ENCODE peak calls at places on chromosomes 5 and 9, in nine cellular contexts. M is mesothelial cell of epicardium, S is cardiac muscle cell, N is mammary epithelial cell, R is uterus, X is esophagus squamous epithelium, Q is A673, D is MCF 10A, Z is cardiac fibroblast. J is an unnamed sample.

GRCh38 chr9:7033611-7034010 is 275.8 kb downstream of the KDM4C start:
- DNase-seq in M (no peak), S (no peak), N (no peak), R (no peak), X (no peak), Q (no peak), D (no peak), Z (no peak), J (no peak)

GRCh38 chr5:73417307-73418035 is 31.1 kb downstream of the FOXD1 start:
- DNase-seq in M (no peak), S (no peak), N (no peak), R (no peak), X (no peak), Q (no peak), D (no peak), Z (no peak), J (no peak)

GRCh38 chr5:91049800-91050199 is 333.3 kb downstream of the ARRDC3 start:
- DNase-seq in M (no peak), S (no peak), N (peak), R (no peak), X (no peak), Q (no peak), D (peak), Z (peak), J (peak)

GRCh38 chr5:143338658-143339366 is 64.7 kb downstream of the NR3C1 start:
- DNase-seq in M (no peak), S (no peak), N (peak), R (no peak), X (no peak), Q (no peak), D (peak), Z (peak), J (no peak)

GRCh38 chr9:112605518-112605917 is 112.4 kb downstream of the INIP start:
- DNase-seq in M (no peak), S (no peak), N (no peak), R (no peak), X (no peak), Q (no peak), D (no peak), Z (no peak), J (no peak)

GRCh38 chr5:133994297-133994989 is 10.3 kb downstream of the VDAC1 start:
- DNase-seq in M (no peak), S (no peak), N (no peak), R (no peak), X (no peak), Q (no peak), D (no peak), Z (no peak), J (no peak)

GRCh38 chr5:132839426-132840301 is 9.2 kb upstream of the SHROOM1 start:
- DNase-seq in M (peak), S (no peak), N (peak), R (no peak), X (no peak), Q (no peak), D (peak), Z (peak), J (peak)

GRCh38 chr5:400282-401215 is 42.4 kb upstream of the EXOC3 start:
- DNase-seq in M (peak), S (no peak), N (no peak), R (no peak), X (no peak), Q (no peak), D (no peak), Z (no peak), J (peak)

GRCh38 chr5:35672995-35673394 is 55.3 kb downstream of the SPEF2 start:
- DNase-seq in M (no peak), S (no peak), N (no peak), R (no peak), X (no peak), Q (no peak), D (no peak), Z (no peak), J (no peak)

DNA sequence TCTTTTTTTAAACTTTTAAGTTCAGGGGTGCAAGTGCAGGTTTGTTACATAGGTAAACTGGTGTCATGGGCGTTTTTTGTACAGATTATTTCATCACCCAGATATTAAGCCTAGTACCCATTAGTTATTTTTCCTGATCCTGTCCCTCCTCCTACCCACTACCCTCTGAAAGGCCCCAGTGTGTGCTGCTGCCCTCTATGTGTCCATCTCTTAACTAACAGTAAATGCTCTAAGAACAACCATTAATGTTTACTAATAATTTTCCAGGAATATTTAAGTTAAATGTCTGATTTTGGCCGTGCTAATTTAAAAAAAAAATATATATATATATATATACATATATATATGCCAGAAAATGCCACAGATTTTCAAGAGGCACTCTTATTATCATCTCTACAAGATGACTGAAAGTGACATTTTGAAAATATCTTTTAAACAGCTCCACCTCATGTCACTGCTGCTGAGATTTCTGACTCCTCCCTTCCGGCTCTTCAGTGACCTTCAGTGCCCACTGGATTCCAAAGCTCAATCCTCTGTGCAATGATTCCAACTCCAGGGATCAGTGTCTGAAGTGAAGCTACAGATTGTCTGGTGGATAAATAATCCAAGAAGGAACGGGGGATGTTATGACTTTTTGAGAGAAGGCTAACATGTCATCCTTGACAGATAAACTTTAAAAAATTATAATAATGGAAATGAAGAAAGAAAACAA is 46.7 kb upstream of the HNRNPA0 start:
- DNase-seq in M (no peak), S (peak), N (no peak), R (no peak), X (no peak), Q (no peak), D (no peak), Z (no peak), J (no peak)
- TF ChIP-seq CTCF in M (no peak), S (no peak), N (no peak), R (no peak), X (no peak), Q (no peak), D (no peak), Z (no peak), J (no peak)

GRCh38 chr9:38706493-38706892 is 13.4 kb downstream of the FAM240B start:
- DNase-seq in M (no peak), S (no peak), N (no peak), R (no peak), X (no peak), Q (no peak), D (no peak), Z (no peak), J (no peak)

GRCh38 chr9:38713426-38713825 is 6.5 kb downstream of the FAM240B start:
- DNase-seq in M (no peak), S (no peak), N (peak), R (no peak), X (no peak), Q (no peak), D (peak), Z (peak), J (peak)

GRCh38 chr9:38708759-38709158 is 11.2 kb downstream of the FAM240B start:
- DNase-seq in M (no peak), S (no peak), N (peak), R (no peak), X (no peak), Q (no peak), D (no peak), Z (no peak), J (peak)

GRCh38 chr9:38705917-38706316 is 14.0 kb downstream of the FAM240B start:
- DNase-seq in M (no peak), S (no peak), N (no peak), R (no peak), X (no peak), Q (no peak), D (no peak), Z (no peak), J (no peak)

DNA sequence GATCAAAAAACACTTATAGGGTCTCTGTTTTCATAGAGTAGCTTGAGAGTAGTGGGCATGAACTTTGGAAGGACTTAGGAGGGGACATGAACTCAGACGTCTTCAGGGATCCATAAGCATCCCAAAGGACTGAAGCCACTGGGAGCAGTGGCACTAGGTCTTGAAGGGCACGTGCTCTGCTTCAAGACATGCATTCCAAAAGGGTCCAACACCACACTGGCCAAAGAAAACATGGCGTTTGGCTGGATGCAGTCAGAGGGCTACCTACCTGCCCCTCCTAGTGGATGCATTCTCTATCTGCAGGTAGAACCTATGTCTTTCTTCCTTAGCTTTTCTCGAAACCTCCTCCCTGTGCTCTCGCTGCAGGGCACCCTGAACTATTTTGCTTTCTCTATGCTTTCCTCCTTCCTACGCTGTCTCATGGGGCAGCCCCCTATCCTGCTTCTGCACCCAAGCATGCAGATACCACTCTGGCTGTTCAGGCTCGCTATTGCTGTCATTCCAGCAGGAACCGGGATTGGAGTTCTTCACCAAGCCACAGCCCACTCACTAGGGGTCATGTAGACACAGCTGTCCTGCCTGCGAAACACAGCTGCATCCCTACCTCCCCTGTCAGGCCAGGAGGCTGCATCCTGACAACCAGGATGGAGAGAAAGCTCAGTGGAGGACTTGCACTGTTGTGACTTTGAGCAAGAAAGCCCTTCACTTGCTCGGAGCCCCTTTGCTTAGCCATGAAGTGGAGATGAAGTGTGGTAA is 11.9 kb downstream of the FAM240B start:
- DNase-seq in M (no peak), S (no peak), N (no peak), R (no peak), X (no peak), Q (peak), D (peak), Z (no peak), J (peak)
- TF ChIP-seq CTCF in M (peak), S (peak), N (peak), R (no peak), X (no peak), Q (peak), D (no peak), Z (peak), J (peak)

GRCh38 chr9:137302176-137303030 is at the start of gene NRARP:
- DNase-seq in M (peak), S (peak), N (peak), R (peak), X (peak), Q (peak), D (peak), Z (peak), J (peak)
- TF ChIP-seq CTCF in M (peak), S (peak), N (peak), R (no peak), X (peak), Q (peak), D (peak), Z (peak), J (peak)

GRCh38 chr9:95087659-95088242 is 229.8 kb downstream of the FANCC start:
- DNase-seq in M (no peak), S (no peak), N (peak), R (no peak), X (no peak), Q (no peak), D (peak), Z (no peak), J (peak)
- TF ChIP-seq CTCF in M (no peak), S (no peak), N (peak), R (no peak), X (peak), Q (peak), D (no peak), Z (no peak), J (peak)

DNA sequence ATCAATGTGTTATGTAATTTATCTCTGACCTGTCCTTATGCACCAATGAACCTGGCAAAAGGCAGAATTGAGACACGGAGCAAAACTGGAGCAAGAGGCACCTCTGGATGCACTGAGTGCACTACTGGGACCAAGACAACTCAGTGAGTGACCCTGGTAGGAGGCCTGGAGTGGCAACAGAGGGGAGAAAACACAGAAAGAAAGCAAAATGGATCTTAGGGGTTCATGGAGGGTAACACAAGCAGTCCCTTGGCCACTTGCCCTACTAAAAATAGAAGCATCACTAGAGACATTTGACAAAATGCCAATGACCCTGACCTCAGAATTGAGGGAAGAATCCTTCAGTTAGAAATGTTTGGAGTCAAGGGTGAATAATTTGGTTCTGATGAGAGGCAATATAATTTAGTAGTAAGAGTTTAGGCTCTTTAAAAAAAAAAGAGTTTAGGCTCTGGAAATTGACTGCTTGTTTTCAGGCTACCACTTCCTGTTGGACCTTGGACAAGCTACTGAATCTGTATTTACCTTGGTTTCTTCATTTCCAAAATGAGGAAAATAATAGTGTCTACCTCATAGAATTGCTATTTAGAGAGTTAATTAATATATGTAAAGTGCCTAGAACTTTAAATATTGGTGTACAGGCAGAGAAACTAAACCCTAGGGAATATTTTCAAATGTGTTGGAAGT is 234.9 kb upstream of the TARS1 start:
- DNase-seq in M (no peak), S (no peak), N (no peak), R (no peak), X (no peak), Q (no peak), D (no peak), Z (peak), J (no peak)
- TF ChIP-seq CTCF in M (no peak), S (no peak), N (no peak), R (no peak), X (no peak), Q (no peak), D (no peak), Z (no peak), J (no peak)

GRCh38 chr5:10233505-10233904 is 16.2 kb downstream of the ATPSCKMT start:
- DNase-seq in M (peak), S (peak), N (peak), R (no peak), X (no peak), Q (peak), D (peak), Z (peak), J (peak)
- TF ChIP-seq CTCF in M (no peak), S (peak), N (no peak), R (no peak), X (no peak), Q (peak), D (no peak), Z (peak), J (peak)

GRCh38 chr5:103256178-103256577 is 2.4 kb upstream of the MACIR start:
- DNase-seq in M (no peak), S (peak), N (no peak), R (no peak), X (no peak), Q (no peak), D (peak), Z (no peak), J (peak)
- TF ChIP-seq CTCF in M (no peak), S (peak), N (no peak), R (no peak), X (no peak), Q (no peak), D (no peak), Z (peak), J (peak)

GRCh38 chr9:18487620-18488019 is 13.7 kb downstream of the ADAMTSL1 start:
- DNase-seq in M (no peak), S (no peak), N (no peak), R (no peak), X (no peak), Q (no peak), D (no peak), Z (no peak), J (no peak)
- TF ChIP-seq CTCF in M (no peak), S (no peak), N (no peak), R (no peak), X (no peak), Q (no peak), D (no peak), Z (no peak), J (no peak)

GRCh38 chr5:149268928-149269557 is 2.6 kb upstream of the AFAP1L1 start:
- DNase-seq in M (no peak), S (peak), N (peak), R (no peak), X (no peak), Q (peak), D (peak), Z (peak), J (peak)
- TF ChIP-seq CTCF in M (peak), S (peak), N (peak), R (peak), X (peak), Q (peak), D (peak), Z (peak), J (peak)

J was measured in PC-3.